ENCODE peak calls at places on chromosomes 12 and 14, in five cellular contexts. L, C, R, F and G are unnamed samples.

GRCh38 chr12:20220339-20220738 is 148.0 kb upstream of the PDE3A start:
- DNase-seq in L (peak; percentile 58), C (no peak), R (peak; percentile 55), F (no peak), G (no peak)

GRCh38 chr12:26109343-26109841 is 15.4 kb downstream of the BHLHE41 start:
- DNase-seq in L (peak; percentile 68), C (peak; percentile 25), R (no peak), F (no peak), G (no peak)

GRCh38 chr12:106343213-106343509 is 14.4 kb upstream of the POLR3B start:
- DNase-seq in L (no peak), C (no peak), R (no peak), F (no peak), G (no peak)

GRCh38 chr14:89368490-89369477 is 48.2 kb downstream of the FOXN3 start:
- DNase-seq in L (peak; percentile 24), C (no peak), R (peak; percentile 16), F (no peak), G (no peak)

GRCh38 chr12:95997911-95998510 is 1.9 kb upstream of the HAL start:
- DNase-seq in L (no peak), C (no peak), R (no peak), F (no peak), G (no peak)

GRCh38 chr12:95124106-95124505 is 50.7 kb upstream of the NR2C1 start:
- DNase-seq in L (no peak), C (no peak), R (no peak), F (no peak), G (no peak)

GRCh38 chr14:105897725-105898113 is 371.3 kb downstream of the TMEM121 start:
- DNase-seq in L (no peak), C (no peak), R (no peak), F (no peak), G (peak; percentile 37)

GRCh38 chr12:19971396-19971802 is 396.9 kb upstream of the PDE3A start:
- DNase-seq in L (peak; percentile 69), C (peak; percentile 20), R (no peak), F (no peak), G (no peak)

GRCh38 chr14:77023001-77023996 is 5.2 kb downstream of the IRF2BPL start:
- DNase-seq in L (peak; percentile 62), C (peak; percentile 79), R (peak; percentile 70), F (no peak), G (no peak)